ENCODE peak calls at places on chromosomes 4 and X, in six cellular contexts. E is neural progenitor cell, Y is H1, P is uterus, V is mammary epithelial cell, S is OCI-LY7. U is an unnamed sample.

GRCh38 chr4:54400802-54401201 is 171.7 kb downstream of the PDGFRA start:
- DNase-seq in S (no peak), V (peak; percentile 69), E (no peak), Y (no peak), P (no peak), U (no peak)

GRCh38 chrX:68579810-68580209 is 67.7 kb upstream of the STARD8 start:
- DNase-seq in Y (no peak), P (no peak), V (no peak), E (no peak), S (no peak), U (no peak)

GRCh38 chrX:9729161-9729885 is 36.3 kb downstream of the GPR143 start:
- DNase-seq in S (no peak), P (no peak), V (no peak), E (no peak), Y (no peak), U (no peak)

GRCh38 chr4:71206763-71207162 is 132.1 kb upstream of the SLC4A4 start:
- DNase-seq in V (no peak), S (no peak), P (no peak), Y (no peak), E (no peak), U (no peak)

GRCh38 chr4:7735961-7736360 is 203.7 kb downstream of the AFAP1 start:
- DNase-seq in E (no peak), Y (no peak), P (no peak), S (no peak), V (no peak), U (no peak)

GRCh38 chrX:10832103-10832502 is 211.7 kb upstream of the MID1 start:
- DNase-seq in P (no peak), E (no peak), S (no peak), V (no peak), Y (no peak), U (no peak)

GRCh38 chr4:181637186-181638105 is 605.8 kb upstream of the TENM3 start:
- DNase-seq in S (no peak), V (no peak), P (no peak), E (no peak), Y (no peak), U (no peak)

GRCh38 chr4:173057906-173058305 is 110.7 kb upstream of the GALNT7 start:
- DNase-seq in Y (no peak), V (no peak), E (no peak), S (no peak), P (no peak), U (no peak)

GRCh38 chr4:154421618-154422017 is 70.0 kb downstream of the DCHS2 start:
- DNase-seq in V (no peak), Y (no peak), S (peak; percentile 62), P (no peak), E (no peak), U (no peak)

GRCh38 chr4:121998024-121998423 is 46.2 kb upstream of the TRPC3 start:
- DNase-seq in P (no peak), E (peak; percentile 13), V (no peak), Y (no peak), S (peak; percentile 1), U (no peak)

GRCh38 chr4:3409571-3410091 is 32.1 kb upstream of the HGFAC start:
- DNase-seq in E (no peak), S (no peak), P (peak; percentile 6), V (no peak), Y (no peak), U (no peak)

GRCh38 chr4:152500798-152501434 is 35.0 kb downstream of the FBXW7 start:
- DNase-seq in V (peak; percentile 68), E (peak; percentile 89), S (peak; percentile 90), P (peak; percentile 53), Y (peak; percentile 27), U (no peak)

GRCh38 chrX:3567681-3568080 is 145.8 kb downstream of the PRKX start:
- DNase-seq in V (no peak), S (no peak), P (no peak), E (no peak), Y (no peak), U (no peak)

DNA sequence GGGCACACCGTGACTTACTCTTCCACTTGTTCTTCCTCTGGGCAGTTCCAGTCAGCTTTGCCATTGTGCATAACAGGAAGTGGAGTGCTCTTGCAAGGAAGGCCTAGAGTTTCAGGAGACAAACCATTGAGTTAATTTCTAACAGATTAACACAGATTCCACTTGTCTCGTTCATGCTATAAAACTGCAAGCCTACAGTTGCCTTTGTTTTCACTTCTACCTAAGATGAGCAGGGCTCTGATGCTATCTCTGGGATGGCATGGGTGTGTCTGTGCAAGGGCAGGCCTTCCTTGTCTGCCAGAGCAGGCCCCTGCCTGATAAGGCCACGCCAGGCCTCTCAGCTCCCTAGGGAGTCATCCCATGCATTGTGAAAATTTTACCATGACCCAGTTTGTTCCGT is 67.7 kb upstream of the PGRMC2 start:
- DNase-seq in V (no peak), P (no peak), E (no peak), Y (no peak), S (no peak), U (no peak)
- H3K4me1 ChIP-seq in V (peaks cover 24% of the 10 kb centered on the region), P (no peaks in the 10 kb centered on the region), E (no peaks in the 10 kb centered on the region), Y (peaks cover 3% of the 10 kb centered on the region), S (no peaks in the 10 kb centered on the region), U (peaks cover 32% of the 10 kb centered on the region)

GRCh38 chrX:145410622-145411021 is 163.3 kb downstream of the SPANXN1 start:
- DNase-seq in V (no peak), Y (no peak), S (no peak), E (no peak), P (no peak), U (no peak)

DNA sequence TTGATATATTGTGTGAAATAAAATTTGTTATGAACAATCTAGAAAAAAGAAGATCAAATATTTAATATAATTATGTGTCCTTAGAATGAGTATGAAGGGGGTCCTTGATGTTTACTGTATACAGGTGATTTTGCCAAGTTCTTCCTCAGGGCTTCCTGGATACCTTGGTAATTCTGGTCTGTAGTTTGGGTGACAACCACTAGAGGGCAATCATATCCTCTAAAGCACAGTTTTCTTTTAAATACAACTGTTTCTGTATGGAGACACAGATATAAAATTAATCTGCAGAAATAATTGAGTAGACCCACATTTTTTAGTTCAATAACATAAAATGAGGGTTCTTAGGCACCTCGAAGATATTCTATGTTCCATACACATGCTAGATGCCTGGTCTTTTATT is 157.7 kb downstream of the SPANXN1 start:
- DNase-seq in S (peak; percentile 17), E (peak; percentile 38), Y (no peak), V (peak; percentile 5), P (no peak), U (no peak)
- TF ChIP-seq CTCF in S (peak; percentile 74), E (peak; percentile 70), Y (no peak), V (peak; percentile 50), P (no peak), U (peak; percentile 25)

GRCh38 chr4:147057631-147057980 is 111.9 kb upstream of the TTC29 start:
- DNase-seq in Y (no peak), V (peak; percentile 20), P (no peak), S (peak; percentile 10), E (no peak), U (no peak)
- H3K4me3 ChIP-seq in Y (no peak overlapping the region), V (peak overlapping the region; percentile 51), P (peak overlapping the region; percentile 25), S (peak overlapping the region; percentile 38), E (no peak overlapping the region), U (peak overlapping the region; percentile 50)

GRCh38 chr4:174871407-174871806 is 42.4 kb upstream of the GLRA3 start:
- DNase-seq in V (no peak), E (no peak), S (no peak), Y (no peak), P (no peak), U (no peak)

GRCh38 chr4:174869334-174869733 is 40.3 kb upstream of the GLRA3 start:
- DNase-seq in Y (no peak), P (no peak), E (no peak), S (no peak), V (no peak), U (no peak)

GRCh38 chr4:174873931-174874330 is 44.2 kb upstream of the ADAM29 start:
- DNase-seq in E (peak; percentile 41), P (no peak), S (peak; percentile 85), V (no peak), Y (no peak), U (no peak)

GRCh38 chr4:174867893-174868292 is 38.8 kb upstream of the GLRA3 start:
- DNase-seq in P (no peak), Y (no peak), S (no peak), V (no peak), E (no peak), U (no peak)

DNA sequence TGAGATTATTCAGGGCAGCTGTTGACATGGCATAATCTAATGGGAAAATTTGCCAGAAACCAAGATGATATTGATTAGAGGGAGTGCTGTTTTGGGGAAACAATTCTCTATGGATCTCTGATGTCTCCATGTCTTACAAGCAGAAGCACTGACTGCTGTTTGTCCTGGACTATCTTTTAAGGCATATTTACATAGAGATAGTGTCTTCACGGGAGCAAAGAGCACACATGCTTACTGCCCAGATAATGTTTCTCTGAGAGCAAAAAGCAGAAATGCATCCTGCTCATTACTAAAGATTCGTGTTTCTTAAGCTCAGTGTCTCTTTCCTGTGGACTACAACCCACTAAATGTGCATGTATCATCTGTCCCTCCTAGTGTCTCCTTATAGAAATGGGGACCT is 41.3 kb upstream of the GLRA3 start:
- DNase-seq in P (no peak), S (no peak), Y (no peak), V (no peak), E (no peak), U (no peak)
- H3K4me1 ChIP-seq in P (no peaks in the 10 kb centered on the region), S (peaks cover 27% of the 10 kb centered on the region), Y (no peaks in the 10 kb centered on the region), V (no peaks in the 10 kb centered on the region), E (no peaks in the 10 kb centered on the region), U (no peaks in the 10 kb centered on the region)

GRCh38 chr4:169791527-169792156 is 33.9 kb upstream of the HPF1 start:
- DNase-seq in Y (peak; percentile 17), P (peak; percentile 16), S (no peak), V (peak; percentile 65), E (peak; percentile 81), U (no peak)
- TF ChIP-seq CTCF in Y (no peak), P (peak; percentile 38), S (peak; percentile 54), V (peak; percentile 49), E (peak; percentile 50), U (peak; percentile 34)

DNA sequence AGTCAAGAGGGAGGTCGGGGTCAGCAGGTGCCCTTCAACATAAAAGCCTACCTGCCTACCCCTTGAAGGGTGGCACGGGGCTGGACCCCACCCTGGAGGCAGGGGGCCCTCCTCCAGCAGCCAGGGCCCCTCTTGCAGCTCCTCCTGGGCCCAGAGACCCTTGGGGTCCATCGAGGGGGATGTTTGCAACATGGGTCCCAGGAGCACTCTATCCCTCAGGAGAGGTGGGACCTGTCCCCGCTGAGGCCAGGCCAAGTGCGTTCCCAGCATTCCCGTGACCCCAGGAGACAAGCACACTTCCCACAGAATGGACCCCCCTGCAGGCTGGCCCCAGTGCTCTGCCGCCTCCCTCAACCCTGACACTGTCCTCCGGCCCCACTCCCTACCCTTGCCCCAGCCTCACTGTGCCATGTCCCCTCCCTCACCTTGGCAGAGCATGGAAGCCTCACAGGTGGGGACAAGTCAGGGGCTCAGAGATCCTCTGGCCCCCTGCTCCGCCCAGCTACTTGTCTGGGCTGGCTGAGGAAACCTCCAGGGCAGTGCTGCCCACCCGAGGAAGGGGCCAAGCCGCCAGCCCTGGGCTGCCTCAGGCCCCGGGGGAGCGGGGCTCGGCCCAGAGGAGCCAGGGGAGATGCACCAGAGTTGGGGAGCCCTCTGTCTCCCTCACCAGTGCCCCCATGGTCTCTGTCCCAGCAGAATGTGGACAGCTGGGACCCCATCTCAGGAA is 2.2 kb downstream of the MXD4 start:
- DNase-seq in E (no peak), Y (no peak), S (no peak), P (peak; percentile 15), V (no peak), U (no peak)
- H3K4me3 ChIP-seq in E (no peak overlapping the region), Y (no peak overlapping the region), S (no peak overlapping the region), P (peak overlapping the region; percentile 91), V (no peak overlapping the region), U (peak overlapping the region; percentile 96)

U was measured in esophagus muscularis mucosa.